ENCODE peak calls at places on chromosomes 13 and 19, in seven cellular contexts. L, P, N, M, F, I and C are unnamed samples.
A peak's percentile ranks its signal among the peaks of the same experiment; 100 is the strongest.

GRCh38 chr19:28019901-28020300 is 1193.0 kb downstream of the UQCRFS1 start:
- DNase-seq in L (no peak), P (no peak), N (no peak), M (no peak), F (no peak), I (no peak), C (no peak)

GRCh38 chr19:18368504-18369222 is 17.3 kb upstream of the GDF15 start:
- DNase-seq in L (no peak), P (no peak), N (no peak), M (no peak), F (no peak), I (no peak), C (no peak)

GRCh38 chr19:46447006-46447405 is 18.3 kb upstream of the PNMA8C start:
- DNase-seq in L (no peak), P (no peak), N (no peak), M (no peak), F (no peak), I (no peak), C (no peak)

GRCh38 chr19:50480281-50481111 is 3.8 kb upstream of the GARIN5A start:
- DNase-seq in L (no peak), P (no peak), N (no peak), M (no peak), F (no peak), I (no peak), C (no peak)

GRCh38 chr13:31195616-31196015 is 4.2 kb upstream of the B3GLCT start:
- DNase-seq in L (no peak), P (no peak), N (no peak), M (no peak), F (no peak), I (no peak), C (no peak)

GRCh38 chr13:73138276-73138950 is 79.6 kb downstream of the KLF5 start:
- DNase-seq in L (peak; percentile 81), P (no peak), N (no peak), M (no peak), F (peak; percentile 76), I (no peak), C (no peak)

GRCh38 chr13:65417953-65418352 is 1812.2 kb downstream of the PCDH9 start:
- DNase-seq in L (no peak), P (no peak), N (no peak), M (no peak), F (no peak), I (no peak), C (no peak)

GRCh38 chr13:110431851-110432294 is 124.8 kb downstream of the COL4A2 start:
- DNase-seq in L (no peak), P (no peak), N (no peak), M (no peak), F (no peak), I (peak; percentile 66), C (no peak)

GRCh38 chr19:7292950-7293794 is 1.0 kb downstream of the INSR start:
- DNase-seq in L (no peak), P (no peak), N (no peak), M (peak; percentile 70), F (no peak), I (peak; percentile 40), C (no peak)

GRCh38 chr13:66887088-66887487 is 343.0 kb downstream of the PCDH9 start:
- DNase-seq in L (no peak), P (no peak), N (no peak), M (no peak), F (peak; percentile 57), I (peak; percentile 6), C (no peak)

GRCh38 chr19:17718988-17719711 is at the start of gene MAP1S:
- DNase-seq in L (peak; percentile 47), P (no peak), N (peak; percentile 84), M (peak; percentile 61), F (peak; percentile 25), I (peak; percentile 59), C (peak; percentile 75)

GRCh38 chr19:49436381-49437017 is 4.8 kb downstream of the SLC17A7 start:
- DNase-seq in L (peak; percentile 64), P (no peak), N (peak; percentile 89), M (no peak), F (no peak), I (no peak), C (no peak)

GRCh38 chr13:24834902-24835510 is 71.0 kb downstream of the RNF17 start:
- DNase-seq in L (no peak), P (no peak), N (no peak), M (no peak), F (no peak), I (no peak), C (no peak)

GRCh38 chr19:8367327-8368001 is 3.5 kb downstream of the ANGPTL4 start:
- DNase-seq in L (peak; percentile 79), P (no peak), N (peak; percentile 58), M (peak; percentile 89), F (peak; percentile 98), I (peak; percentile 89), C (peak; percentile 93)

GRCh38 chr13:52432456-52432855 is 18.0 kb downstream of the VPS36 start:
- DNase-seq in L (no peak), P (no peak), N (no peak), M (no peak), F (no peak), I (no peak), C (no peak)

GRCh38 chr13:52428295-52428694 is 22.1 kb downstream of the VPS36 start:
- DNase-seq in L (peak; percentile 49), P (no peak), N (no peak), M (no peak), F (peak; percentile 70), I (peak; percentile 36), C (no peak)
- TF ChIP-seq POLR2A in L (no peak), P (no peak), N (no peak), M (no peak), F (no peak), I (no peak), C (no peak)

GRCh38 chr13:99086149-99086868 is 108.4 kb upstream of the DOCK9 start:
- DNase-seq in L (peak; percentile 43), P (no peak), N (peak; percentile 73), M (peak; percentile 53), F (peak; percentile 47), I (peak; percentile 53), C (peak; percentile 79)
- TF ChIP-seq POLR2A in L (peak; percentile 87), P (peak; percentile 44), N (no peak), M (no peak), F (no peak), I (no peak), C (peak; percentile 81)

GRCh38 chr19:16324384-16325160 is at the start of gene KLF2:
- DNase-seq in L (peak; percentile 87), P (peak; percentile 63), N (peak; percentile 89), M (peak; percentile 95), F (peak; percentile 90), I (peak; percentile 96), C (peak; percentile 95)
- TF ChIP-seq POLR2A in L (peak; percentile 59), P (peak; percentile 60), N (no peak), M (peak; percentile 92), F (peak; percentile 99), I (peak; percentile 85), C (peak; percentile 97)

GRCh38 chr19:37778613-37779138 is 710 bp downstream of the ZNF573 start:
- DNase-seq in L (peak; percentile 58), P (no peak), N (peak; percentile 19), M (no peak), F (peak; percentile 0), I (no peak), C (no peak)

DNA sequence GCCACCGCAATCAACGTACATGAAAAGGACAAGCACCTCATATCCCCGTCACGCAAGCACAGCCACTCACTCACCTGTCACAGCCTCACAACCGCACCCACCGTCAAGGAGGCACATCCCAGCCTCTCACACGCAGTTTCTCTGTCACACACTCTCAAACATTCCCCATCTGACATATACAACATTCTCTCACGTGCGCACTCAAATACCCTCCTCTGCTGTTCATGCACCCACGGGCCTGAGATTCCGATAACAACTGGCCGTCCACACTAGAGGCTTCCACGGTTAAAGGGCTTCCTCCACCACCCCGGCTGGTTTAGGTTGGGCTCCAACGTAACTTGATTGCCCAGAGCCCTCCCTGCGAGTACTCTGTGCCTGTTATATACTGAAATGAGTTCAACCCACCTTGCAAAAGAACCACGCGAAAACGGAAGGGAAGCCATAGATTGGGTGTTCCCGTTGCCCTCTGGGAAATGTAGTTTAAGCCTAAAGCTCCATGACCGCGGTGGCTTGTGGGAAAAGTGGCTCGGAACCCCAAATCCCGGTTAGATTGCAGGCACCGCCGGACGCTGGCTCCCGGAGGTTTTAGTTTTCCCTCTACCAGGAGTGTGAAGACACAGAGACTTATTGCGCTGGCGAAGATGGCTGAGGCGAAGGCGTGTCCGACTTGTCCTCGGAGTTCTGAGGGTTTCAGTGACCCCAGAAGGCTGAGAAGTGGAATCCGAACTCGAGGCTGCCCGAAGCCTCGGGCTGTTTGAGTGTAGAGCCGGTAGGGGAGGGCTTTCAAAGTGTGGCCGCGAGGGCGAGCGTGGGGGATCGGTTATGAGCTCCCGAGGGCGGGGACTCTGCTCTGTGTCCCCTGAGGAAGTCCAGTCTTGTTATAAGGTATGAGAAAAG is at the start of gene ZNF573:
- DNase-seq in L (peak; percentile 96), P (peak; percentile 84), N (peak; percentile 77), M (peak; percentile 80), F (peak; percentile 87), I (peak; percentile 88), C (peak; percentile 84)
- TF ChIP-seq POLR2A in L (no peak), P (no peak), N (peak; percentile 85), M (peak; percentile 46), F (peak; percentile 69), I (no peak), C (peak; percentile 79)